ENCODE peak calls at places on chromosomes 2 and 18, in four cellular contexts. O, E, S and K are unnamed samples.

GRCh38 chr2:3725458-3726250 is 22.3 kb downstream of the DCDC2C start:
- DNase-seq in S (no peak), E (no peak), O (no peak), K (no peak)

GRCh38 chr2:72891091-72891818 is 4.0 kb downstream of the SPR start:
- DNase-seq in E (no peak), O (no peak), S (no peak), K (no peak)

GRCh38 chr2:204325468-204325867 is 219.8 kb upstream of the PARD3B start:
- DNase-seq in S (peak; percentile 55), E (peak; percentile 74), O (peak; percentile 73), K (peak; percentile 62)

GRCh38 chr2:154698238-154698788 is at the start of gene KCNJ3:
- DNase-seq in O (no peak), S (no peak), E (peak; percentile 5), K (no peak)

GRCh38 chr2:231673348-231673770 is 35.0 kb upstream of the PTMA start:
- DNase-seq in O (peak; percentile 29), S (no peak), E (peak; percentile 74), K (peak; percentile 84)

GRCh38 chr2:97857553-97857952 is 138.2 kb downstream of the TMEM131 start:
- DNase-seq in O (no peak), E (no peak), S (no peak), K (no peak)

GRCh38 chr2:47566207-47566858 is 163.4 kb downstream of the MSH2 start:
- DNase-seq in S (no peak), E (no peak), O (no peak), K (no peak)

GRCh38 chr2:47686018-47686417 is 96.9 kb upstream of the MSH6 start:
- DNase-seq in O (no peak), S (no peak), E (no peak), K (no peak)

GRCh38 chr2:190359896-190360376 is 16.5 kb downstream of the INPP1 start:
- DNase-seq in S (peak; percentile 45), O (peak; percentile 65), E (no peak), K (no peak)

GRCh38 chr18:59929621-59930295 is 30.0 kb downstream of the PMAIP1 start:
- DNase-seq in E (no peak), O (no peak), S (no peak), K (no peak)

GRCh38 chr2:190950566-190950991 is 63.4 kb downstream of the STAT1 start:
- DNase-seq in E (no peak), S (no peak), O (no peak), K (no peak)

GRCh38 chr2:20436716-20437470 is 10.0 kb upstream of the RHOB start:
- DNase-seq in E (no peak), S (no peak), O (no peak), K (no peak)

GRCh38 chr2:120920438-120920814 is 184.8 kb downstream of the GLI2 start:
- DNase-seq in E (no peak), O (no peak), S (no peak), K (no peak)

GRCh38 chr2:150605664-150606063 is 118.2 kb upstream of the RND3 start:
- DNase-seq in O (no peak), E (no peak), S (no peak), K (no peak)

GRCh38 chr2:215530191-215530968 is 94.5 kb upstream of the FN1 start:
- DNase-seq in E (no peak), O (no peak), S (no peak), K (no peak)

GRCh38 chr2:103805746-103806145 is 1043.9 kb downstream of the TMEM182 start:
- DNase-seq in S (no peak), O (no peak), E (no peak), K (no peak)

GRCh38 chr2:231159306-231159705 is 34.5 kb upstream of the HTR2B start:
- DNase-seq in E (no peak), S (no peak), O (no peak), K (no peak)

GRCh38 chr2:130345611-130346010 is 2.9 kb downstream of the IMP4 start:
- DNase-seq in E (no peak), S (no peak), O (no peak), K (no peak)

GRCh38 chr2:104969564-104969963 is 68.3 kb upstream of the MRPS9 start:
- DNase-seq in E (peak; percentile 34), S (no peak), O (no peak), K (peak; percentile 83)

GRCh38 chr2:85340034-85340892 is 12.5 kb upstream of the TGOLN2 start:
- DNase-seq in S (no peak), E (no peak), O (no peak), K (no peak)

GRCh38 chr2:134683561-134684112 is 35.2 kb downstream of the TMEM163 start:
- DNase-seq in E (peak; percentile 74), S (no peak), O (peak; percentile 28), K (no peak)

GRCh38 chr18:55452123-55452611 is 135.8 kb downstream of the TCF4 start:
- DNase-seq in O (no peak), S (no peak), E (no peak), K (no peak)

GRCh38 chr2:231038483-231039293 is 1.4 kb downstream of the C2orf72 start:
- DNase-seq in O (no peak), S (no peak), E (no peak), K (no peak)

GRCh38 chr2:189024861-189025618 is 50.9 kb downstream of the COL3A1 start:
- DNase-seq in O (peak; percentile 5), E (no peak), S (no peak), K (peak; percentile 23)

GRCh38 chr2:216372761-216373291 is 543 bp upstream of the MARCHF4 start:
- DNase-seq in E (no peak), O (no peak), S (no peak), K (no peak)

GRCh38 chr2:218292700-218293014 is 354 bp upstream of the TMBIM1 start:
- DNase-seq in O (no peak), E (no peak), S (no peak), K (no peak)

GRCh38 chr2:239326831-239327535 is 73.8 kb downstream of the HDAC4 start:
- DNase-seq in S (peak; percentile 74), O (peak; percentile 73), E (no peak), K (no peak)

GRCh38 chr18:67977067-67977616 is 460.6 kb upstream of the DSEL start:
- DNase-seq in S (no peak), E (no peak), O (no peak), K (no peak)

GRCh38 chr2:138712212-138712979 is 67.8 kb downstream of the NXPH2 start:
- DNase-seq in S (no peak), O (peak; percentile 87), E (no peak), K (no peak)

GRCh38 chr2:105744091-105744908 is 412 bp upstream of the NCK2 start:
- DNase-seq in E (peak; percentile 72), O (peak; percentile 73), S (peak; percentile 67), K (no peak)

GRCh38 chr2:152396051-152396511 is 61.1 kb downstream of the FMNL2 start:
- DNase-seq in O (no peak), S (no peak), E (no peak), K (no peak)

GRCh38 chr18:30512872-30513271 is 529.7 kb downstream of the DSC3 start:
- DNase-seq in S (no peak), E (no peak), O (no peak), K (no peak)